ENCODE peak calls at places on chromosomes 12 and 14, in nine cellular contexts. One of them, this sample, is unnamed.

GRCh38 chr14:78005325-78005724 is 164.8 kb upstream of the NRXN3 start:
- DNase-seq in A549: peak; percentile 57
- DNase-seq in astrocyte: peak; percentile 93
- DNase-seq in heart left ventricle: no peak
- DNase-seq in uterus: no peak
- DNase-seq in neuronal stem cell: no peak
- DNase-seq in body of pancreas: no peak
- DNase-seq in left ventricle myocardium inferior: no peak
- DNase-seq in effector memory CD4-positive, alpha-beta T cell: no peak
- DNase-seq in this sample: no peak

GRCh38 chr14:67916430-67916829 is 96.9 kb downstream of the RAD51B start:
- DNase-seq in A549: no peak
- DNase-seq in astrocyte: no peak
- DNase-seq in heart left ventricle: no peak
- DNase-seq in uterus: no peak
- DNase-seq in neuronal stem cell: no peak
- DNase-seq in body of pancreas: no peak
- DNase-seq in left ventricle myocardium inferior: no peak
- DNase-seq in effector memory CD4-positive, alpha-beta T cell: no peak
- DNase-seq in this sample: no peak

GRCh38 chr12:117832459-117833457 is 136.0 kb downstream of the KSR2 start:
- DNase-seq in A549: peak; percentile 20
- DNase-seq in astrocyte: peak; percentile 54
- DNase-seq in heart left ventricle: no peak
- DNase-seq in uterus: no peak
- DNase-seq in neuronal stem cell: no peak
- DNase-seq in body of pancreas: no peak
- DNase-seq in left ventricle myocardium inferior: no peak
- DNase-seq in effector memory CD4-positive, alpha-beta T cell: no peak
- DNase-seq in this sample: no peak

GRCh38 chr12:45354399-45354798 is 138.5 kb downstream of the ANO6 start:
- DNase-seq in A549: peak; percentile 18
- DNase-seq in astrocyte: no peak
- DNase-seq in heart left ventricle: no peak
- DNase-seq in uterus: no peak
- DNase-seq in neuronal stem cell: no peak
- DNase-seq in body of pancreas: no peak
- DNase-seq in left ventricle myocardium inferior: no peak
- DNase-seq in effector memory CD4-positive, alpha-beta T cell: no peak
- DNase-seq in this sample: no peak

GRCh38 chr12:25497021-25497420 is 56.1 kb downstream of the LMNTD1 start:
- DNase-seq in A549: no peak
- DNase-seq in astrocyte: peak; percentile 48
- DNase-seq in heart left ventricle: peak; percentile 5
- DNase-seq in uterus: no peak
- DNase-seq in neuronal stem cell: no peak
- DNase-seq in body of pancreas: no peak
- DNase-seq in left ventricle myocardium inferior: no peak
- DNase-seq in effector memory CD4-positive, alpha-beta T cell: no peak
- DNase-seq in this sample: no peak

GRCh38 chr12:53123578-53124351 is 20.5 kb downstream of the SOAT2 start:
- DNase-seq in A549: no peak
- DNase-seq in astrocyte: peak; percentile 39
- DNase-seq in heart left ventricle: no peak
- DNase-seq in uterus: no peak
- DNase-seq in neuronal stem cell: no peak
- DNase-seq in body of pancreas: no peak
- DNase-seq in left ventricle myocardium inferior: no peak
- DNase-seq in effector memory CD4-positive, alpha-beta T cell: no peak
- DNase-seq in this sample: no peak

GRCh38 chr14:81452766-81453165 is 52.6 kb upstream of the STON2 start:
- DNase-seq in A549: no peak
- DNase-seq in astrocyte: no peak
- DNase-seq in heart left ventricle: no peak
- DNase-seq in uterus: no peak
- DNase-seq in neuronal stem cell: no peak
- DNase-seq in body of pancreas: no peak
- DNase-seq in left ventricle myocardium inferior: no peak
- DNase-seq in effector memory CD4-positive, alpha-beta T cell: no peak
- DNase-seq in this sample: no peak

GRCh38 chr12:44812062-44812461 is 64.1 kb downstream of the NELL2 start:
- DNase-seq in A549: peak; percentile 33
- DNase-seq in astrocyte: no peak
- DNase-seq in heart left ventricle: no peak
- DNase-seq in uterus: no peak
- DNase-seq in neuronal stem cell: no peak
- DNase-seq in body of pancreas: no peak
- DNase-seq in left ventricle myocardium inferior: no peak
- DNase-seq in effector memory CD4-positive, alpha-beta T cell: no peak
- DNase-seq in this sample: no peak

GRCh38 chr12:53997324-53998173 is 2.4 kb upstream of the HOXC9 start:
- DNase-seq in A549: no peak
- DNase-seq in astrocyte: no peak
- DNase-seq in heart left ventricle: no peak
- DNase-seq in uterus: no peak
- DNase-seq in neuronal stem cell: no peak
- DNase-seq in body of pancreas: no peak
- DNase-seq in left ventricle myocardium inferior: no peak
- DNase-seq in effector memory CD4-positive, alpha-beta T cell: no peak
- DNase-seq in this sample: no peak

GRCh38 chr12:58395056-58395455 is 453.7 kb downstream of the ATP23 start:
- DNase-seq in A549: no peak
- DNase-seq in astrocyte: peak; percentile 66
- DNase-seq in heart left ventricle: no peak
- DNase-seq in uterus: no peak
- DNase-seq in neuronal stem cell: no peak
- DNase-seq in body of pancreas: no peak
- DNase-seq in left ventricle myocardium inferior: no peak
- DNase-seq in effector memory CD4-positive, alpha-beta T cell: no peak
- DNase-seq in this sample: no peak

GRCh38 chr12:27048822-27049752 is 26.7 kb downstream of the MED21 start:
- DNase-seq in A549: peak; percentile 60
- DNase-seq in astrocyte: peak; percentile 57
- DNase-seq in heart left ventricle: no peak
- DNase-seq in uterus: no peak
- DNase-seq in neuronal stem cell: no peak
- DNase-seq in body of pancreas: no peak
- DNase-seq in left ventricle myocardium inferior: no peak
- DNase-seq in effector memory CD4-positive, alpha-beta T cell: no peak
- DNase-seq in this sample: peak; percentile 90

GRCh38 chr14:47040490-47040889 is 388.9 kb upstream of the RPL10L start:
- DNase-seq in A549: peak; percentile 31
- DNase-seq in astrocyte: peak; percentile 6
- DNase-seq in heart left ventricle: no peak
- DNase-seq in uterus: no peak
- DNase-seq in neuronal stem cell: peak; percentile 15
- DNase-seq in body of pancreas: no peak
- DNase-seq in left ventricle myocardium inferior: no peak
- DNase-seq in effector memory CD4-positive, alpha-beta T cell: no peak
- DNase-seq in this sample: no peak

GRCh38 chr12:10283028-10283427 is 24.6 kb upstream of the KLRD1 start:
- DNase-seq in A549: no peak
- DNase-seq in astrocyte: no peak
- DNase-seq in heart left ventricle: no peak
- DNase-seq in uterus: no peak
- DNase-seq in neuronal stem cell: no peak
- DNase-seq in body of pancreas: no peak
- DNase-seq in left ventricle myocardium inferior: no peak
- DNase-seq in effector memory CD4-positive, alpha-beta T cell: no peak
- DNase-seq in this sample: no peak

DNA sequence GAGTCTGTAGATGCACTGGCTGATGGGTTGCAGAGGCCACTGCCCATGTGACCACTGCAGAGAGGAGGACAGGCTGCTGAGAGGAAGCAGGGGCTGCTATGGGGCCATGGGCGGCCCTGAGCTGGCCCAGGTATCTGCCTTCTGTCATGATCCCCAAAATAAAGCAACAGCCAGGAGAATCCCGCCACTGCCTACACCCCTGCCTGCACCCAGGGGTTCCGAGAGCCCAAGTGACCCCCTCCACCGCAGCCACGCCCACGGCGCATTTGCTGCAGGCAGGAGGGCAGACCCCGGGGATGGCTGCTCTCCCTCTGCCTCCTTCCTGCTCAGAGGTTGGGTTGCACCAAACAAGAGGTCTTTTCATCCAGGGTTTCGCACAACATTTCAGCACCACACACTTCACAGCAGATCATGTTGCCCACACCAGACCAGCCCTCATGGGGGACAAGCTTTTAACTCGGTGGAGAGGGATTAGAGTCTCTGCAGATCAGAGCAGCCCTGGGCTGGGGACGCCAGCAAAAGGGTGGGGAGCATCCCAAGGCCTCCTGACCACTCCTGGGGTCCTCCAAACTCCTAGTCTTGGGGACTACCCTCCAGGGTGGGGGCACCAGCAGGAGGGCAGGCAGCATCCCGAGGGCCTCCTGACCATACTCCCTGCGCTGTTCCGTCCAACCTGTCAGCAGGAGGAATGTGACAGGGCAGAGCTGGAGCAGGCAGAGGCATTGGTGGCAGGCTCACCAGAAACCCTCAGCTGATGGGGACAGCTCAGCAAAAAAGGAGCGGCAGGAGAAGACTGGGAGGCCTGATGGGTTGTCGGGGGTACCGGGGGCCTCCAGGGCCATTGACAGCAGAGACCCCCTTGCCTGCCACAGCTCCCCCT is 14.1 kb downstream of the CCDC85C start:
- DNase-seq in A549: no peak
- DNase-seq in astrocyte: no peak
- DNase-seq in heart left ventricle: no peak
- DNase-seq in uterus: no peak
- DNase-seq in neuronal stem cell: no peak
- DNase-seq in body of pancreas: no peak
- DNase-seq in left ventricle myocardium inferior: no peak
- DNase-seq in effector memory CD4-positive, alpha-beta T cell: no peak
- DNase-seq in this sample: peak; percentile 58
- H3K27ac ChIP-seq in A549: peak overlapping the region; percentile 74
- H3K27ac ChIP-seq in astrocyte: no peak overlapping the region
- H3K27ac ChIP-seq in heart left ventricle: peak overlapping the region; percentile 24
- H3K27ac ChIP-seq in uterus: peak overlapping the region; percentile 55
- H3K27ac ChIP-seq in neuronal stem cell: no peak overlapping the region
- H3K27ac ChIP-seq in body of pancreas: no peak overlapping the region
- H3K27ac ChIP-seq in left ventricle myocardium inferior: no peak overlapping the region
- H3K27ac ChIP-seq in effector memory CD4-positive, alpha-beta T cell: no peak overlapping the region
- H3K27ac ChIP-seq in this sample: peak overlapping the region; percentile 53

GRCh38 chr12:123113038-123113437 is 37.9 kb downstream of the PITPNM2 start:
- DNase-seq in A549: no peak
- DNase-seq in astrocyte: no peak
- DNase-seq in heart left ventricle: no peak
- DNase-seq in uterus: no peak
- DNase-seq in neuronal stem cell: no peak
- DNase-seq in body of pancreas: no peak
- DNase-seq in left ventricle myocardium inferior: no peak
- DNase-seq in effector memory CD4-positive, alpha-beta T cell: no peak
- DNase-seq in this sample: no peak
- H3K4me1 ChIP-seq in A549: peaks cover 13% of the 10 kb centered on the region
- H3K4me1 ChIP-seq in astrocyte: peaks cover 34% of the 10 kb centered on the region
- H3K4me1 ChIP-seq in heart left ventricle: peaks cover 58% of the 10 kb centered on the region
- H3K4me1 ChIP-seq in uterus: peaks cover 9% of the 10 kb centered on the region
- H3K4me1 ChIP-seq in neuronal stem cell: peaks cover 29% of the 10 kb centered on the region
- H3K4me1 ChIP-seq in body of pancreas: peaks cover 18% of the 10 kb centered on the region
- H3K4me1 ChIP-seq in left ventricle myocardium inferior: peaks cover 99% of the 10 kb centered on the region
- H3K4me1 ChIP-seq in effector memory CD4-positive, alpha-beta T cell: no peaks in the 10 kb centered on the region
- H3K4me1 ChIP-seq in this sample: peaks cover 34% of the 10 kb centered on the region

GRCh38 chr12:105083551-105084105 is 630 bp downstream of the ALDH1L2 start:
- DNase-seq in A549: peak; percentile 58
- DNase-seq in astrocyte: peak; percentile 63
- DNase-seq in heart left ventricle: peak; percentile 33
- DNase-seq in uterus: peak; percentile 58
- DNase-seq in neuronal stem cell: no peak
- DNase-seq in body of pancreas: peak; percentile 68
- DNase-seq in left ventricle myocardium inferior: peak; percentile 68
- DNase-seq in effector memory CD4-positive, alpha-beta T cell: no peak
- DNase-seq in this sample: peak; percentile 19
- H3K27ac ChIP-seq in A549: peak overlapping the region; percentile 89
- H3K27ac ChIP-seq in astrocyte: peak overlapping the region; percentile 46
- H3K27ac ChIP-seq in heart left ventricle: peak overlapping the region; percentile 70
- H3K27ac ChIP-seq in uterus: peak overlapping the region; percentile 28
- H3K27ac ChIP-seq in neuronal stem cell: no peak overlapping the region
- H3K27ac ChIP-seq in body of pancreas: peak overlapping the region; percentile 25
- H3K27ac ChIP-seq in left ventricle myocardium inferior: peak overlapping the region; percentile 63
- H3K27ac ChIP-seq in effector memory CD4-positive, alpha-beta T cell: no peak overlapping the region
- H3K27ac ChIP-seq in this sample: no peak overlapping the region

DNA sequence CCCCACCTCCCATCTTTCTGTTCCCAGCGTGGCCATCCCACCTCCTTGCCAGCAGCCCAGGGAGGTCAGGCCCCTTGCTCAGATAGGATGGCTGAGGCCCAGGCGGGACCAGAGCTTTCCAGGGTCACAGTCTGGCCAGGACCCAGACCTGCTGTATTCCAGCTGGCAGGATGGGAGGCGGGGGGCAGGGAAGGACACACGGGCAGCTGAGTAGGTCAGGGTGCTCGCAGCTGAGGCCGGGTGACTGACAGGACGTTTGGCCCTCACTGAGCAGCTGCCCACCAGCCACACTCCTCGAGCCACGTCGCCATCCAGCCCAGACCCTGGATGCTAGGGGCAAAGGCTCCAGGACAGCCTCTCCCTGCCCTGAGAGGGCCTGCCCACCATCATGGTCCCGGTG is 4.0 kb downstream of the NUDT14 start:
- DNase-seq in A549: no peak
- DNase-seq in astrocyte: no peak
- DNase-seq in heart left ventricle: no peak
- DNase-seq in uterus: no peak
- DNase-seq in neuronal stem cell: no peak
- DNase-seq in body of pancreas: peak; percentile 82
- DNase-seq in left ventricle myocardium inferior: no peak
- DNase-seq in effector memory CD4-positive, alpha-beta T cell: no peak
- DNase-seq in this sample: no peak
- H3K4me1 ChIP-seq in A549: peaks cover 19% of the 10 kb centered on the region
- H3K4me1 ChIP-seq in astrocyte: peaks cover 4% of the 10 kb centered on the region
- H3K4me1 ChIP-seq in heart left ventricle: peaks cover 12% of the 10 kb centered on the region
- H3K4me1 ChIP-seq in uterus: peaks cover 4% of the 10 kb centered on the region
- H3K4me1 ChIP-seq in neuronal stem cell: peaks cover 12% of the 10 kb centered on the region
- H3K4me1 ChIP-seq in body of pancreas: peaks cover 67% of the 10 kb centered on the region
- H3K4me1 ChIP-seq in left ventricle myocardium inferior: peaks cover 18% of the 10 kb centered on the region
- H3K4me1 ChIP-seq in effector memory CD4-positive, alpha-beta T cell: peaks cover 25% of the 10 kb centered on the region
- H3K4me1 ChIP-seq in this sample: no peaks in the 10 kb centered on the region

DNA sequence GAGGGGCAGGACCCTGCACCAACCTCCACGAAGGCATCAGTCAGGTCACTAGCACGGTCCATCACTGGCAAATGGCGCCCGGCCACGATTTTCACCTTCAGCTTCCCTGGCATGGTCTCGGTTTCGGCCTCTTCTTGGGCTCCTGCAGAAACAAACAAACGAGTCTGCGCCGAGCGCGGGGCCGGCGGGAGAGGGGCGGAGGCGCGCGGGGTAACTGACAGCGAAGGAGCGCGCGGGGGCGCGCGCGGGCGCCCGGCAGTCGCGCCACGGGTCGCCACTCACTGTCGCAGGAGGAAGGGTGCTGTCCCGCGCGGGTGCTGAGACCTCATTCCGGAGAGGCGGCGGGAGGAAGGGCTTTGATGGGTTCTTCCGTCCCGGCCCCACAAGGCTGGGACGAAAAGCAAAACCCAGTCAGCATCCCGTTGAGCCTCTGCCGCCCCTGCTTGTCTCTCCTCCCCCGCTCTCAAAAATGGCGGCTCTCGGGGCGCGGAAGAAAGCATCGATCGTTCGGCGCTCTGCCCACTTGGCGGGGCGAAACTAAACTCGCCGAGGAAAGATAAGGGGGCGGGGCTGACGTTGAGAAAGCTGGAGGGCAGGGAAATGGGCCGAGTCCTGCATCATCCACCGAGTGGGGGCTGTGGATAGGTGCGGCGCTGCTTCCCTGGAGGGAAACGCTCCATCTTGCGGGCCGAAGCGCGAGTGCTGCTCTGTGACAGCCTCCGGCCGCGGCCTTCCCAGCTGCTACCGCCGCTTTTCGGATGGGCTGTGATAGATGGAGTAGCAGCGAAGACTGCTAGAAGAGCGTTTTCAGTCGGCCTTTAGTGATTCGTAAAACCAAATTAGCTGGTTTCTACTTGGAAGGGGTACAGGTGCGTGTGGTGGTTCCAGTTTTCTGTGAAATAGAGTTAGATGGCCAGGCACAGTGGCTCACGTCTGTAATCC is at the start of gene C2CD5:
- DNase-seq in A549: peak; percentile 99
- DNase-seq in astrocyte: peak; percentile 97
- DNase-seq in heart left ventricle: peak; percentile 98
- DNase-seq in uterus: peak; percentile 97
- DNase-seq in neuronal stem cell: peak; percentile 96
- DNase-seq in body of pancreas: peak; percentile 97
- DNase-seq in left ventricle myocardium inferior: peak; percentile 97
- DNase-seq in effector memory CD4-positive, alpha-beta T cell: peak; percentile 89
- DNase-seq in this sample: peak; percentile 99
- H3K27ac ChIP-seq in A549: peak within 1 kb of the TSS; percentile 94
- H3K27ac ChIP-seq in astrocyte: peak within 1 kb of the TSS; percentile 96
- H3K27ac ChIP-seq in heart left ventricle: peak within 1 kb of the TSS; percentile 94
- H3K27ac ChIP-seq in uterus: peak within 1 kb of the TSS; percentile 95
- H3K27ac ChIP-seq in neuronal stem cell: peak within 1 kb of the TSS; percentile 94
- H3K27ac ChIP-seq in body of pancreas: peak within 1 kb of the TSS; percentile 95
- H3K27ac ChIP-seq in left ventricle myocardium inferior: peak within 1 kb of the TSS; percentile 98
- H3K27ac ChIP-seq in effector memory CD4-positive, alpha-beta T cell: peak within 1 kb of the TSS; percentile 84
- H3K27ac ChIP-seq in this sample: peak within 1 kb of the TSS; percentile 95

This sample was measured in cardiac muscle cell.